ENCODE peak calls at places on chromosomes 11 and 22, in nine cellular contexts. C is iPS DF 6.9, E is transverse colon, A is Caco-2, H is SK-N-SH, U is pancreas, L is SJSA1, G is osteoblast, J is thoracic aorta. O is an unnamed sample.

GRCh38 chr11:3094223-3094824 is 37.1 kb upstream of the CARS1 start:
- DNase-seq in C (no peak), E (no peak), A (no peak), H (no peak), U (no peak), L (peak; percentile 49), G (peak; percentile 80), J (no peak), O (no peak)

GRCh38 chr11:120511116-120511803 is at the start of gene GRIK4:
- DNase-seq in C (peak; percentile 82), E (peak; percentile 81), A (peak; percentile 88), H (peak; percentile 96), U (peak; percentile 84), L (peak; percentile 59), G (peak; percentile 100), J (peak; percentile 18), O (peak; percentile 59)

GRCh38 chr22:22397292-22397870 is 111.2 kb downstream of the ZNF280B start:
- DNase-seq in C (no peak), E (no peak), A (no peak), H (no peak), U (no peak), L (peak; percentile 10), G (peak; percentile 75), J (no peak), O (no peak)

GRCh38 chr11:9799901-9800300 is 136.0 kb downstream of the SWAP70 start:
- DNase-seq in C (no peak), E (no peak), A (no peak), H (no peak), U (no peak), L (no peak), G (no peak), J (no peak), O (no peak)

GRCh38 chr11:35594680-35595079 is 23.6 kb upstream of the FJX1 start:
- DNase-seq in C (no peak), E (no peak), A (no peak), H (no peak), U (no peak), L (no peak), G (no peak), J (no peak), O (no peak)

GRCh38 chr22:44622685-44623084 is 79.3 kb upstream of the PRR5 start:
- DNase-seq in C (no peak), E (no peak), A (no peak), H (no peak), U (no peak), L (no peak), G (peak; percentile 65), J (no peak), O (no peak)

GRCh38 chr11:92978226-92979111 is 9.0 kb downstream of the MTNR1B start:
- DNase-seq in C (no peak), E (no peak), A (no peak), H (peak; percentile 78), U (no peak), L (no peak), G (peak; percentile 90), J (no peak), O (no peak)

GRCh38 chr11:134270250-134270714 is 5.9 kb upstream of the GLB1L3 start:
- DNase-seq in C (no peak), E (no peak), A (no peak), H (peak; percentile 56), U (no peak), L (no peak), G (no peak), J (no peak), O (no peak)

GRCh38 chr11:85843929-85844328 is 11.3 kb upstream of the CCDC83 start:
- DNase-seq in C (no peak), E (no peak), A (no peak), H (no peak), U (no peak), L (no peak), G (peak; percentile 38), J (no peak), O (no peak)

GRCh38 chr11:103601230-103601846 is 435.1 kb upstream of the DDI1 start:
- DNase-seq in C (peak; percentile 35), E (no peak), A (peak; percentile 68), H (peak; percentile 47), U (peak; percentile 27), L (no peak), G (peak; percentile 67), J (no peak), O (no peak)

GRCh38 chr11:123509737-123510578 is 79.9 kb downstream of the GRAMD1B start:
- DNase-seq in C (peak; percentile 48), E (no peak), A (no peak), H (peak; percentile 84), U (no peak), L (no peak), G (peak; percentile 92), J (no peak), O (no peak)
- H3K4me3 ChIP-seq in C (no peak overlapping the region), E (no peak overlapping the region), A (no peak overlapping the region), H (peak overlapping the region; percentile 23), U (no peak overlapping the region), L (no peak overlapping the region), G (no peak overlapping the region), J (no peak overlapping the region), O (no peak overlapping the region)

GRCh38 chr11:25214535-25215176 is 717.8 kb downstream of the LUZP2 start:
- DNase-seq in C (no peak), E (no peak), A (no peak), H (no peak), U (no peak), L (no peak), G (no peak), J (no peak), O (no peak)

GRCh38 chr11:25206762-25207161 is 709.9 kb downstream of the LUZP2 start:
- DNase-seq in C (no peak), E (no peak), A (no peak), H (no peak), U (no peak), L (no peak), G (no peak), J (no peak), O (no peak)

DNA sequence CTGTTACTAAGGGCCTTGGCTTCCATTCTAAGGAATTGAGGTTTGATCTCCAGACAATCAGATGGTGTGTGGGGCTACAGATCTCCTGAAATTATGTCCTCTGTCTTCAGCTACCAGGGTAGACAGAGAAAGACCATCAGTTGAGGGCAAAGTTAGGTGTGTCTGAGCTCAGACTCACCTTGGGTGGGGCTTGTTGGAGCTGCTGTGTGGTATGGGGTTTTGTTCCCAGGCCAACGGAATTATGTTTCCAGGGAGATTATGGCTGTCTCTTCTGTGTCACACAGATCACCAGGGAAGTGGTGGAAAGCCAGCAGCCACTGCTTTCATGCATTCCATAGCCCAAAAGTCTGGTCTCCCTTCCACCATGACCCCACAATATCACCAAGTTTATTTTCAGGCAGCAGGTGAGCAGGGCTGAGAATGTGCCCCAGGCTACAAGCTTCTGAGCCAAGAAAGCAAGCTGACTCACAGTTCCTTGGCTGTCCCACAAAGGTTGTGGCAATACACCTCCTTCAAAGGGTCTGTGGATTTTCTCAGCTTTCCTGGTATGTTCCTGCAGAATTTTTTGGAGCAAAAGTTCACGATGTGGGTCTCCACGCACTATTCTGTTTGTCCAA is 714.9 kb downstream of the LUZP2 start:
- DNase-seq in C (no peak), E (no peak), A (peak; percentile 27), H (no peak), U (no peak), L (no peak), G (no peak), J (no peak), O (no peak)
- H3K9me3 ChIP-seq in C (no peaks in the 10 kb centered on the region), E (no peaks in the 10 kb centered on the region), A (peaks cover 5% of the 10 kb centered on the region), H (peaks cover 7% of the 10 kb centered on the region), U (no peaks in the 10 kb centered on the region), L (no peaks in the 10 kb centered on the region), G (peaks cover 5% of the 10 kb centered on the region), J (no peaks in the 10 kb centered on the region), O (no peaks in the 10 kb centered on the region)

DNA sequence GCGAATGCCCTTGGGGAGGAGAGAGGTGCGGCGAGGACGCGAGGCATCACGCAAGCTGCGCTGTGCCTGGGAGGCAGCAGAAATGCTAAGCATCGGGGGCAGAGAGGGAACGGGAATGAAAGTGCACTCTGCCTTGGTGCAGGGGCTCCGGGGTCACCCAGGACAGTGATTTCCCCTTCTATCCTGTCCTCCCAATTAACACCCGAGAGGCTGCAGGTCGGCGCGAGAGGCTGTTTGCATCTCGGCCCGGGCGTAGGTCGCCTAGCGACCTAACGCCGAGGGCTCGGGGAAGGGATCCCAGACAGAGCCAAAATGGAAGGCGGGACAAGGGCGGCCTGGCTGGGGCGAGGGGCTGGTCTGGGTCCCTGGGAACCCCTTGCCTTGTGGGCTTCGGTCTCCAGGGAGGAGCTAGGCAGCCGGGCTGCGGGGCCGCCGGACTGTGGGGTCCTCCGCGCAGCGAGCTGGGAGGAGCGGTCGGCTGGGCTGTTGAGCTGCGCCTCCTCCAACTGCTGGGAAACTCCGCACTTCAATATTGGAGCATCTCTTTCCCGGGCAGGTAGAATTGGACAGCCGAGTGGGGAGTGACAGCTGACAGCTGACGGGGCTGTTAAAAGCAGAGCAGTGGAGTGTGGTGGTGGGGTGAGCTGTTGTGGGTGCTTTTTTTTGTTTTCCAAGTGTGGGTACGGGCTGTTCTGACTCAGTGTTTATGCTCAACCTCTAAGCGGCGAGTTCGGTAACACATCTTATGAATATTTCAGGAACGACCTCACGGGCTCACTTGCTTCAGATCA is 694 bp downstream of the ELMOD1 start:
- DNase-seq in C (no peak), E (no peak), A (no peak), H (peak; percentile 68), U (peak; percentile 13), L (no peak), G (peak; percentile 80), J (no peak), O (peak; percentile 34)
- H3K4me3 ChIP-seq in C (peak overlapping the region; percentile 65), E (peak overlapping the region; percentile 68), A (peak overlapping the region; percentile 77), H (peak overlapping the region; percentile 63), U (peak overlapping the region; percentile 61), L (peak overlapping the region; percentile 42), G (peak overlapping the region; percentile 73), J (peak overlapping the region; percentile 70), O (peak overlapping the region; percentile 63)

GRCh38 chr22:47994899-47995573 is 1232.6 kb downstream of the TBC1D22A start:
- DNase-seq in C (no peak), E (no peak), A (no peak), H (no peak), U (no peak), L (no peak), G (no peak), J (no peak), O (no peak)

GRCh38 chr22:47997612-47998011 is 1235.2 kb downstream of the TBC1D22A start:
- DNase-seq in C (no peak), E (no peak), A (no peak), H (no peak), U (no peak), L (no peak), G (no peak), J (no peak), O (no peak)

GRCh38 chr22:47997052-47997568 is 1234.7 kb downstream of the TBC1D22A start:
- DNase-seq in C (no peak), E (no peak), A (no peak), H (no peak), U (no peak), L (no peak), G (no peak), J (no peak), O (no peak)

GRCh38 chr22:47995718-47996117 is 1233.3 kb downstream of the TBC1D22A start:
- DNase-seq in C (no peak), E (no peak), A (no peak), H (no peak), U (no peak), L (no peak), G (no peak), J (no peak), O (no peak)

DNA sequence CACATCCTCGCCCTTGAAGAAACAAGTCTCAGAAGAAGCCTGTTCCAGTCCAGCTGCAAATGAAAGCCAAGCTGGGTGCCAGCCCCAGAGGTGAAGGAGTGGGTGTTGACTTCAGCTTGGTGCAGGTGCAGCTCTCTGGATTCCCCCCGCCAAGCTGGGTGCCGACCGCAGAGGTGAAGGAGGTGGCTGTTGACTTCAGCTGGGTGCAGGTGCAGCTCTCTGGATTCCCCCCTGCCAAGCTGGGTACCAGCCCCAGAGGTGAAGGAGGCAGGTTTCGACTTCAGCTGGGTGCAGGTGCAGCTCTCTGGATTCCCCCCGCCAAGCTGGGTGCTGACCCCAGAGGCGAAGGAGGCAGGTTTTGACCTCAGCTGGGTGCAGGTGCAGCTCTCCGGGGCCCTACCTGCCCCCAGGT is 1234.0 kb downstream of the TBC1D22A start:
- DNase-seq in C (no peak), E (peak; percentile 68), A (no peak), H (no peak), U (no peak), L (no peak), G (no peak), J (no peak), O (no peak)
- H3K9me3 ChIP-seq in C (peaks cover 36% of the 10 kb centered on the region), E (no peaks in the 10 kb centered on the region), A (no peaks in the 10 kb centered on the region), H (no peaks in the 10 kb centered on the region), U (no peaks in the 10 kb centered on the region), L (no peaks in the 10 kb centered on the region), G (peaks cover 3% of the 10 kb centered on the region), J (no peaks in the 10 kb centered on the region), O (no peaks in the 10 kb centered on the region)

O was measured in naive thymus-derived CD4-positive, alpha-beta T cell.